ENCODE peak calls at places on chromosomes 13 and 19, in four cellular contexts. I is hepatocyte, A is dorsolateral prefrontal cortex, B is stomach. N is an unnamed sample.

GRCh38 chr19:3659746-3660112 is 33.1 kb upstream of the CACTIN start:
- DNase-seq in I (no peak), A (no peak), B (no peak), N (no peak)

GRCh38 chr19:58356236-58356970 is 3.1 kb upstream of the A1BG start:
- DNase-seq in I (no peak), A (no peak), B (no peak), N (no peak)

GRCh38 chr13:93476175-93476574 is 249.6 kb downstream of the GPC6 start:
- DNase-seq in I (peak; percentile 29), A (no peak), B (no peak), N (no peak)

GRCh38 chr19:18020212-18021067 is 12.5 kb downstream of the ARRDC2 start:
- DNase-seq in I (peak; percentile 49), A (peak; percentile 92), B (peak; percentile 95), N (no peak)

GRCh38 chr19:55117063-55117635 is 288 bp downstream of the PPP1R12C start:
- DNase-seq in I (no peak), A (no peak), B (no peak), N (no peak)

GRCh38 chr13:19618925-19619324 is 14.5 kb upstream of the MPHOSPH8 start:
- DNase-seq in I (peak; percentile 16), A (no peak), B (no peak), N (no peak)

GRCh38 chr13:97724450-97724849 is 229.0 kb upstream of the IPO5 start:
- DNase-seq in I (no peak), A (no peak), B (no peak), N (no peak)

GRCh38 chr13:51625555-51626345 is 41.5 kb downstream of the WDFY2 start:
- DNase-seq in I (no peak), A (no peak), B (peak; percentile 60), N (no peak)

GRCh38 chr13:110496281-110496680 is 65.2 kb downstream of the RAB20 start:
- DNase-seq in I (no peak), A (no peak), B (no peak), N (no peak)

GRCh38 chr13:100130930-100131511 is 42.1 kb downstream of the PCCA start:
- DNase-seq in I (no peak), A (no peak), B (no peak), N (no peak)
- TF ChIP-seq CTCF in I (no peak), A (no peak), B (no peak), N (no peak)

GRCh38 chr13:61142506-61142905 is 273.1 kb downstream of the PCDH20 start:
- DNase-seq in I (no peak), A (no peak), B (no peak), N (no peak)
- TF ChIP-seq CTCF in I (no peak), A (no peak), B (no peak), N (no peak)

GRCh38 chr13:28638756-28639155 is 20.2 kb upstream of the POMP start:
- DNase-seq in I (no peak), A (no peak), B (no peak), N (no peak)
- TF ChIP-seq CTCF in I (no peak), A (no peak), B (no peak), N (no peak)

DNA sequence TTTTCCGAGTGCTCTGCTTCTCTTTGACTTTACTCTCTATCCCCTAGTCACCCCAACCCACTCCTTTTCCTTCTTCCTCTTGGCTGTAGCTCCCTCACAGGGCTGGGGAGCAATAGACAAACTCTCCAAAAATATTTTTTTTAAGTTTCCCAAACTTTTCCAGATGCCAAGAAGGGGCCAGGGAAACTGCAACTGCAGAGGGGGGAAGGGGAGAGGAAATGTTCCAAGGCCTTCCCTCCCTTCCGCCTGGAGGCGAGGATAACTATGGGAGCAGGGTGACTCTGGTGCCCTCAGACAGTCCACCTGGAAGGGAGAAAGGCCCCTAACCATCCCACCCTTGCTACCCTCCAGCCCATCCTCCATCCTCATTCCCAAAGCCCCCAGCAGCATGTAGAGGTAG is 49.4 kb downstream of the LYL1 start:
- DNase-seq in I (no peak), A (no peak), B (no peak), N (no peak)
- TF ChIP-seq CTCF in I (no peak), A (no peak), B (no peak), N (no peak)

GRCh38 chr19:48600679-48601382 is 5.7 kb upstream of the SPACA4 start:
- DNase-seq in I (no peak), A (no peak), B (no peak), N (no peak)

GRCh38 chr19:48603850-48604249 is 2.7 kb upstream of the SPACA4 start:
- DNase-seq in I (no peak), A (no peak), B (no peak), N (no peak)

GRCh38 chr19:48603449-48603848 is 3.1 kb upstream of the SPACA4 start:
- DNase-seq in I (no peak), A (no peak), B (no peak), N (no peak)

GRCh38 chr19:48606463-48607358 is at the start of gene SPACA4:
- DNase-seq in I (no peak), A (no peak), B (no peak), N (no peak)

GRCh38 chr19:48603001-48603400 is 3.5 kb upstream of the SPACA4 start:
- DNase-seq in I (no peak), A (no peak), B (no peak), N (no peak)
- TF ChIP-seq CTCF in I (no peak), A (no peak), B (no peak), N (no peak)

GRCh38 chr13:31161583-31162150 is at the start of gene HSPH1:
- DNase-seq in I (peak; percentile 99), A (peak; percentile 98), B (peak; percentile 98), N (peak; percentile 63)
- TF ChIP-seq CTCF in I (peak; percentile 19), A (peak; percentile 10), B (no peak), N (no peak)

GRCh38 chr13:91031508-91031907 is 316.0 kb upstream of the MIR17HG start:
- DNase-seq in I (no peak), A (no peak), B (no peak), N (no peak)
- TF ChIP-seq CTCF in I (no peak), A (no peak), B (no peak), N (no peak)